ENCODE peak calls at places on chromosomes 12 and 14, in ten cellular contexts. S, P, K, I, G, H, M, Y, R and T are unnamed samples.

GRCh38 chr12:122958198-122958888 is 7.9 kb downstream of the ABCB9 start:
- DNase-seq in H (no peak), M (peak), P (no peak), Y (no peak), R (no peak), K (no peak), I (no peak), S (no peak), G (no peak), T (no peak)

GRCh38 chr12:116964004-116964739 is 53.4 kb downstream of the FBXW8 start:
- DNase-seq in H (no peak), Y (peak), S (no peak), I (no peak), K (no peak), M (no peak), R (no peak), P (no peak), G (no peak), T (no peak)

GRCh38 chr14:104977681-104978647 is at the start of gene AHNAK2:
- DNase-seq in K (no peak), R (no peak), G (peak), H (peak), I (peak), S (no peak), P (peak), M (peak), Y (peak), T (peak)

GRCh38 chr12:47408171-47408871 is 297.5 kb downstream of the RPAP3 start:
- DNase-seq in H (no peak), M (no peak), K (peak), G (no peak), P (no peak), I (no peak), S (no peak), R (no peak), Y (no peak), T (no peak)

GRCh38 chr12:62434504-62435336 is 31.9 kb upstream of the MON2 start:
- DNase-seq in G (no peak), K (peak), I (no peak), H (no peak), Y (peak), S (no peak), P (no peak), M (no peak), R (no peak), T (no peak)

GRCh38 chr12:114812858-114813761 is 129.1 kb upstream of the TBX3 start:
- DNase-seq in M (no peak), G (no peak), P (no peak), K (no peak), Y (peak), H (peak), R (peak), I (peak), S (no peak), T (no peak)

GRCh38 chr14:102219316-102219715 is 79.6 kb downstream of the WDR20 start:
- DNase-seq in R (no peak), S (no peak), G (no peak), H (no peak), K (no peak), I (no peak), Y (no peak), P (no peak), M (no peak), T (no peak)

GRCh38 chr12:116136340-116136739 is 141.2 kb downstream of the MED13L start:
- DNase-seq in R (no peak), K (no peak), G (no peak), H (no peak), S (peak), M (peak), Y (no peak), I (no peak), P (no peak), T (peak)

GRCh38 chr14:103530390-103530789 is 1.4 kb downstream of the TRMT61A start:
- DNase-seq in R (no peak), Y (no peak), I (no peak), K (no peak), S (no peak), M (no peak), H (no peak), P (no peak), G (no peak), T (no peak)

GRCh38 chr14:29144598-29144997 is 378.0 kb downstream of the FOXG1 start:
- DNase-seq in Y (no peak), S (no peak), K (no peak), I (peak), G (no peak), P (no peak), R (no peak), H (peak), M (peak), T (peak)

GRCh38 chr14:90722590-90722989 is 93.6 kb downstream of the TTC7B start:
- DNase-seq in R (no peak), G (no peak), P (no peak), H (no peak), K (no peak), Y (no peak), I (no peak), S (no peak), M (no peak), T (no peak)

GRCh38 chr12:52871291-52871961 is 22.6 kb upstream of the KRT78 start:
- DNase-seq in G (no peak), K (no peak), I (no peak), H (peak), Y (no peak), M (peak), S (no peak), P (no peak), R (no peak), T (peak)